ENCODE peak calls at places on chromosomes 2 and 18, in nine cellular contexts. O is transverse colon, F is spleen, T is sigmoid colon, I is stomach, G is GM23338, V is HepG2, Z is Panc1, R is endothelial cell of umbilical vein. H is an unnamed sample.

GRCh38 chr18:48940854-48941531 is 9.8 kb downstream of the SMAD7 start:
- DNase-seq in O (peak; percentile 67), F (peak; percentile 90), T (no peak), I (no peak), G (no peak), V (no peak), Z (no peak), R (peak; percentile 58), H (no peak)

GRCh38 chr2:8214221-8214620 is 467.6 kb upstream of the ID2 start:
- DNase-seq in O (no peak), F (no peak), T (no peak), I (no peak), G (no peak), V (no peak), Z (no peak), R (no peak), H (no peak)

GRCh38 chr2:9971105-9971818 is 19.8 kb downstream of the GRHL1 start:
- DNase-seq in O (no peak), F (no peak), T (no peak), I (no peak), G (no peak), V (no peak), Z (no peak), R (no peak), H (no peak)

GRCh38 chr2:238970553-238971081 is 122.7 kb downstream of the TWIST2 start:
- DNase-seq in O (peak; percentile 51), F (peak; percentile 84), T (peak; percentile 83), I (peak; percentile 67), G (peak; percentile 75), V (peak; percentile 58), Z (no peak), R (peak; percentile 66), H (no peak)

GRCh38 chr2:128791120-128791982 is 472.7 kb upstream of the HS6ST1 start:
- DNase-seq in O (no peak), F (no peak), T (no peak), I (no peak), G (no peak), V (no peak), Z (no peak), R (no peak), H (peak; percentile 62)

GRCh38 chr2:191345788-191346187 is 100.6 kb downstream of the MYO1B start:
- DNase-seq in O (no peak), F (no peak), T (no peak), I (no peak), G (no peak), V (no peak), Z (no peak), R (no peak), H (no peak)

GRCh38 chr2:180443896-180444295 is 436.8 kb upstream of the CWC22 start:
- DNase-seq in O (no peak), F (no peak), T (no peak), I (no peak), G (no peak), V (no peak), Z (no peak), R (no peak), H (no peak)

GRCh38 chr18:3284501-3284900 is 22.6 kb downstream of the MYL12B start:
- DNase-seq in O (no peak), F (no peak), T (no peak), I (no peak), G (no peak), V (no peak), Z (no peak), R (no peak), H (no peak)

GRCh38 chr18:73551211-73551610 is 596.4 kb downstream of the FBXO15 start:
- DNase-seq in O (no peak), F (no peak), T (no peak), I (no peak), G (no peak), V (no peak), Z (no peak), R (no peak), H (no peak)

GRCh38 chr2:220815698-220816097 is 756.4 kb downstream of the EPHA4 start:
- DNase-seq in O (no peak), F (no peak), T (no peak), I (no peak), G (no peak), V (no peak), Z (no peak), R (no peak), H (no peak)

GRCh38 chr2:234395801-234396478 is 100.9 kb downstream of the ARL4C start:
- DNase-seq in O (no peak), F (no peak), T (no peak), I (no peak), G (no peak), V (no peak), Z (no peak), R (no peak), H (no peak)

GRCh38 chr2:152466041-152466440 is 131.1 kb downstream of the FMNL2 start:
- DNase-seq in O (no peak), F (no peak), T (no peak), I (no peak), G (no peak), V (no peak), Z (peak; percentile 57), R (no peak), H (no peak)

GRCh38 chr2:169663247-169663646 is 31.0 kb downstream of the CFAP210 start:
- DNase-seq in O (no peak), F (no peak), T (no peak), I (no peak), G (no peak), V (no peak), Z (no peak), R (no peak), H (no peak)

GRCh38 chr2:233059797-233060499 is at the start of gene INPP5D:
- DNase-seq in O (peak; percentile 68), F (peak; percentile 95), T (peak; percentile 70), I (peak; percentile 54), G (no peak), V (peak; percentile 59), Z (no peak), R (peak; percentile 77), H (peak; percentile 48)

GRCh38 chr2:99819766-99820165 is 322.6 kb downstream of the AFF3 start:
- DNase-seq in O (no peak), F (no peak), T (no peak), I (no peak), G (peak; percentile 27), V (no peak), Z (no peak), R (peak; percentile 26), H (no peak)

GRCh38 chr2:27255187-27255586 is 7.7 kb downstream of the SLC30A3 start:
- DNase-seq in O (no peak), F (no peak), T (no peak), I (no peak), G (no peak), V (no peak), Z (no peak), R (peak; percentile 73), H (no peak)

GRCh38 chr2:237141556-237141955 is 55.9 kb downstream of the COPS8 start:
- DNase-seq in O (no peak), F (no peak), T (no peak), I (no peak), G (no peak), V (no peak), Z (no peak), R (no peak), H (no peak)

GRCh38 chr18:74800098-74800497 is 202.4 kb downstream of the ZNF407 start:
- DNase-seq in O (no peak), F (no peak), T (no peak), I (no peak), G (no peak), V (no peak), Z (no peak), R (no peak), H (no peak)

GRCh38 chr2:218024871-218025270 is 22.1 kb upstream of the TNS1 start:
- DNase-seq in O (no peak), F (peak; percentile 35), T (peak; percentile 37), I (peak; percentile 2), G (no peak), V (no peak), Z (no peak), R (no peak), H (peak; percentile 14)
- H3K4me3 ChIP-seq in O (no peak overlapping the region), F (no peak overlapping the region), T (no peak overlapping the region), I (no peak overlapping the region), G (no peak overlapping the region), V (no peak overlapping the region), Z (no peak overlapping the region), R (no peak overlapping the region), H (no peak overlapping the region)

GRCh38 chr2:235666240-235666781 is 172.5 kb downstream of the AGAP1 start:
- DNase-seq in O (no peak), F (no peak), T (peak; percentile 61), I (no peak), G (peak; percentile 90), V (peak; percentile 77), Z (peak; percentile 57), R (peak; percentile 74), H (no peak)
- TF ChIP-seq POLR2AphosphoS5 in O (peak; percentile 18), F (no peak), T (no peak), I (no peak), G (no peak), V (no peak), Z (no peak), R (no peak), H (no peak)

GRCh38 chr2:217611626-217612127 is 391.1 kb downstream of the TNS1 start:
- DNase-seq in O (no peak), F (no peak), T (no peak), I (no peak), G (no peak), V (no peak), Z (no peak), R (no peak), H (no peak)
- TF ChIP-seq CTCF in O (no peak), F (no peak), T (no peak), I (no peak), G (no peak), V (no peak), Z (no peak), R (no peak), H (no peak)

GRCh38 chr2:68369340-68369734 is 4.3 kb downstream of the PLEK start:
- DNase-seq in O (no peak), F (no peak), T (no peak), I (no peak), G (no peak), V (no peak), Z (no peak), R (no peak), H (no peak)

GRCh38 chr2:68374184-68374583 is 9.1 kb downstream of the PLEK start:
- DNase-seq in O (no peak), F (no peak), T (no peak), I (no peak), G (no peak), V (no peak), Z (no peak), R (no peak), H (no peak)

GRCh38 chr2:68371138-68371537 is 6.1 kb downstream of the PLEK start:
- DNase-seq in O (no peak), F (no peak), T (no peak), I (no peak), G (no peak), V (no peak), Z (no peak), R (no peak), H (no peak)

GRCh38 chr2:68371581-68371980 is 6.5 kb downstream of the PLEK start:
- DNase-seq in O (no peak), F (no peak), T (no peak), I (no peak), G (no peak), V (no peak), Z (no peak), R (no peak), H (no peak)

DNA sequence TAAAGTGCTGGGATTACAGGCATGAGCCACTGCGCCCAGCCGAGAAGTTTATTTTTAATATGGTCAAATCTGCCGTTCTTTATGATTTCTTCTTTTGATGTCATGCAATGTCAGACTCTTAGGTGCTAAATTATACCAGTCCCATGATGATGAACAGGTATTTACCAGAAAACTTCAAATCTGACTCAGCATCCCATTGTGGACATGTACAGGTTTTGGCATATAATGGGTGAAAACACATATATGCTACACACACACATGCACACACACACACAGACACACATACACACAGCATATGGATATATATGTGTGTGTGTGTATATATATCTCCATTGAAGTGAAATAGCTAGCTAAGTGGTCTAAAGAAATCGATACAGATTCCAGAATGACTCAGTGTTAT is 7.4 kb downstream of the PLEK start:
- DNase-seq in O (no peak), F (no peak), T (no peak), I (no peak), G (no peak), V (no peak), Z (no peak), R (no peak), H (no peak)
- H3K4me3 ChIP-seq in O (no peak overlapping the region), F (no peak overlapping the region), T (no peak overlapping the region), I (no peak overlapping the region), G (no peak overlapping the region), V (no peak overlapping the region), Z (no peak overlapping the region), R (no peak overlapping the region), H (no peak overlapping the region)

H was measured in breast epithelium.